ENCODE peak calls at places on chromosomes 3 and 15, in five cellular contexts. M is B cell, T is fibroblast of lung, W is transverse colon, S is cardiac fibroblast. Y is an unnamed sample.

GRCh38 chr3:34305266-34305665 is 506.8 kb downstream of the PDCD6IP start:
- DNase-seq in M (no peak), T (no peak), W (no peak), S (no peak), Y (no peak)

GRCh38 chr15:95394186-95395067 is 936.1 kb upstream of the NR2F2 start:
- DNase-seq in M (no peak), T (peak; percentile 70), W (no peak), S (peak; percentile 68), Y (no peak)

GRCh38 chr3:11634081-11634635 is 9.6 kb downstream of the VGLL4 start:
- DNase-seq in M (no peak), T (no peak), W (no peak), S (no peak), Y (no peak)

GRCh38 chr15:92811514-92811913 is 88.6 kb upstream of the CHD2 start:
- DNase-seq in M (no peak), T (peak; percentile 23), W (peak; percentile 56), S (no peak), Y (no peak)

GRCh38 chr3:144437989-144438388 is 466.4 kb downstream of the DIPK2A start:
- DNase-seq in M (no peak), T (no peak), W (no peak), S (no peak), Y (no peak)

GRCh38 chr3:86785381-86785780 is 205.6 kb downstream of the VGLL3 start:
- DNase-seq in M (no peak), T (peak; percentile 48), W (no peak), S (peak; percentile 66), Y (no peak)

GRCh38 chr3:36434682-36435426 is 54.5 kb downstream of the STAC start:
- DNase-seq in M (no peak), T (peak; percentile 61), W (no peak), S (peak; percentile 5), Y (no peak)

GRCh38 chr3:79490165-79491028 is 277.4 kb downstream of the ROBO1 start:
- DNase-seq in M (no peak), T (peak; percentile 95), W (peak; percentile 25), S (peak; percentile 90), Y (peak; percentile 23)

GRCh38 chr3:127264794-127265514 is 22.9 kb downstream of the PRR20G start:
- DNase-seq in M (no peak), T (no peak), W (no peak), S (no peak), Y (no peak)

GRCh38 chr3:177800565-177800964 is 603.3 kb upstream of the TBL1XR1 start:
- DNase-seq in M (no peak), T (peak; percentile 56), W (no peak), S (no peak), Y (no peak)

GRCh38 chr15:91225728-91226127 is 125.7 kb downstream of the SV2B start:
- DNase-seq in M (no peak), T (no peak), W (no peak), S (no peak), Y (no peak)

GRCh38 chr3:20673866-20674265 is 487.9 kb upstream of the SGO1 start:
- DNase-seq in M (no peak), T (no peak), W (no peak), S (no peak), Y (no peak)

GRCh38 chr15:93088200-93088980 is 621 bp downstream of the RGMA start:
- DNase-seq in M (peak; percentile 13), T (peak; percentile 18), W (no peak), S (peak; percentile 10), Y (no peak)

GRCh38 chr3:194518652-194519051 is 31.9 kb upstream of the ATP13A3 start:
- DNase-seq in M (no peak), T (peak; percentile 68), W (no peak), S (peak; percentile 53), Y (no peak)

GRCh38 chr15:42037650-42038049 is 16.8 kb upstream of the PLA2G4E start:
- DNase-seq in M (no peak), T (no peak), W (peak; percentile 65), S (no peak), Y (peak; percentile 77)